ENCODE peak calls at places on chromosomes 5 and 9, in six cellular contexts. One of them, this sample, is unnamed.
A peak's percentile ranks its signal among the peaks of the same experiment; 100 is the strongest.

GRCh38 chr9:125763373-125763772 is 16.2 kb downstream of the PBX3 start:
- DNase-seq in AG08395: no peak
- DNase-seq in ovary: no peak
- DNase-seq in globus pallidus: no peak
- DNase-seq in aorta: no peak
- DNase-seq in bronchial epithelial cell: peak; percentile 76
- DNase-seq in this sample: no peak

GRCh38 chr5:110386782-110387181 is 339.7 kb downstream of the TMEM232 start:
- DNase-seq in AG08395: peak; percentile 87
- DNase-seq in ovary: no peak
- DNase-seq in globus pallidus: peak; percentile 48
- DNase-seq in aorta: no peak
- DNase-seq in bronchial epithelial cell: no peak
- DNase-seq in this sample: peak; percentile 22

GRCh38 chr5:75513841-75514240 is 2.1 kb downstream of the POLK start:
- DNase-seq in AG08395: no peak
- DNase-seq in ovary: no peak
- DNase-seq in globus pallidus: no peak
- DNase-seq in aorta: no peak
- DNase-seq in bronchial epithelial cell: no peak
- DNase-seq in this sample: no peak

GRCh38 chr5:17217421-17218352 is at the start of gene BASP1:
- DNase-seq in AG08395: peak; percentile 81
- DNase-seq in ovary: peak; percentile 80
- DNase-seq in globus pallidus: peak; percentile 43
- DNase-seq in aorta: peak; percentile 92
- DNase-seq in bronchial epithelial cell: no peak
- DNase-seq in this sample: peak; percentile 68

GRCh38 chr5:179313849-179314521 is 31.3 kb downstream of the ADAMTS2 start:
- DNase-seq in AG08395: peak; percentile 92
- DNase-seq in ovary: peak; percentile 92
- DNase-seq in globus pallidus: peak; percentile 37
- DNase-seq in aorta: peak; percentile 92
- DNase-seq in bronchial epithelial cell: no peak
- DNase-seq in this sample: no peak

GRCh38 chr9:131667576-131667975 is 72.3 kb downstream of the RAPGEF1 start:
- DNase-seq in AG08395: peak; percentile 42
- DNase-seq in ovary: no peak
- DNase-seq in globus pallidus: no peak
- DNase-seq in aorta: no peak
- DNase-seq in bronchial epithelial cell: no peak
- DNase-seq in this sample: no peak

GRCh38 chr9:129803679-129804065 is 688 bp downstream of the TOR1B start:
- DNase-seq in AG08395: no peak
- DNase-seq in ovary: no peak
- DNase-seq in globus pallidus: no peak
- DNase-seq in aorta: no peak
- DNase-seq in bronchial epithelial cell: peak; percentile 7
- DNase-seq in this sample: peak; percentile 11

GRCh38 chr5:103232393-103232999 is 26.1 kb upstream of the MACIR start:
- DNase-seq in AG08395: peak; percentile 53
- DNase-seq in ovary: no peak
- DNase-seq in globus pallidus: peak; percentile 34
- DNase-seq in aorta: no peak
- DNase-seq in bronchial epithelial cell: peak; percentile 47
- DNase-seq in this sample: peak; percentile 48

GRCh38 chr5:93145767-93146166 is 435.3 kb downstream of the NR2F1-AS1 start:
- DNase-seq in AG08395: no peak
- DNase-seq in ovary: no peak
- DNase-seq in globus pallidus: no peak
- DNase-seq in aorta: no peak
- DNase-seq in bronchial epithelial cell: no peak
- DNase-seq in this sample: no peak

GRCh38 chr9:89249001-89249400 is 62.0 kb upstream of the CKS2 start:
- DNase-seq in AG08395: no peak
- DNase-seq in ovary: no peak
- DNase-seq in globus pallidus: no peak
- DNase-seq in aorta: no peak
- DNase-seq in bronchial epithelial cell: no peak
- DNase-seq in this sample: no peak

GRCh38 chr9:98182069-98182820 is 10.2 kb downstream of the CORO2A start:
- DNase-seq in AG08395: no peak
- DNase-seq in ovary: no peak
- DNase-seq in globus pallidus: no peak
- DNase-seq in aorta: no peak
- DNase-seq in bronchial epithelial cell: no peak
- DNase-seq in this sample: no peak

GRCh38 chr5:2634399-2635176 is 116.9 kb downstream of the IRX2 start:
- DNase-seq in AG08395: no peak
- DNase-seq in ovary: no peak
- DNase-seq in globus pallidus: no peak
- DNase-seq in aorta: no peak
- DNase-seq in bronchial epithelial cell: no peak
- DNase-seq in this sample: no peak

GRCh38 chr9:132422574-132422973 is 12.6 kb downstream of the CFAP77 start:
- DNase-seq in AG08395: no peak
- DNase-seq in ovary: no peak
- DNase-seq in globus pallidus: no peak
- DNase-seq in aorta: no peak
- DNase-seq in bronchial epithelial cell: no peak
- DNase-seq in this sample: no peak

GRCh38 chr9:89597711-89598707 is 6.8 kb upstream of the GADD45G start:
- DNase-seq in AG08395: peak; percentile 64
- DNase-seq in ovary: peak; percentile 67
- DNase-seq in globus pallidus: peak; percentile 55
- DNase-seq in aorta: no peak
- DNase-seq in bronchial epithelial cell: peak; percentile 45
- DNase-seq in this sample: peak; percentile 61

GRCh38 chr5:79653843-79654242 is 35.8 kb upstream of the CMYA5 start:
- DNase-seq in AG08395: no peak
- DNase-seq in ovary: no peak
- DNase-seq in globus pallidus: no peak
- DNase-seq in aorta: no peak
- DNase-seq in bronchial epithelial cell: no peak
- DNase-seq in this sample: peak; percentile 25

GRCh38 chr9:102796244-102796643 is 198.9 kb upstream of the CYLC2 start:
- DNase-seq in AG08395: no peak
- DNase-seq in ovary: no peak
- DNase-seq in globus pallidus: no peak
- DNase-seq in aorta: no peak
- DNase-seq in bronchial epithelial cell: no peak
- DNase-seq in this sample: no peak

This sample was measured in ACHN.